ENCODE peak calls at places on chromosomes 3 and 15, in seven cellular contexts. One of them, this sample, is unnamed.

GRCh38 chr3:31699309-31699953 is 166.7 kb downstream of the STT3B start:
- DNase-seq in Right ventricle myocardium superior: no peak
- DNase-seq in T-helper 17 cell: no peak
- DNase-seq in ureter: no peak
- DNase-seq in kidney tubule cell: peak
- DNase-seq in HFFc6: peak
- DNase-seq in thoracic aorta: no peak
- DNase-seq in this sample: no peak

GRCh38 chr15:64163662-64164362 is 990 bp upstream of the PPIB start:
- DNase-seq in Right ventricle myocardium superior: no peak
- DNase-seq in T-helper 17 cell: no peak
- DNase-seq in ureter: no peak
- DNase-seq in kidney tubule cell: peak
- DNase-seq in HFFc6: no peak
- DNase-seq in thoracic aorta: no peak
- DNase-seq in this sample: peak

GRCh38 chr3:170534232-170534631 is 51.6 kb downstream of the SLC7A14 start:
- DNase-seq in Right ventricle myocardium superior: no peak
- DNase-seq in T-helper 17 cell: no peak
- DNase-seq in ureter: no peak
- DNase-seq in kidney tubule cell: peak
- DNase-seq in HFFc6: no peak
- DNase-seq in thoracic aorta: no peak
- DNase-seq in this sample: no peak

GRCh38 chr3:14514323-14514720 is 25.8 kb downstream of the GRIP2 start:
- DNase-seq in Right ventricle myocardium superior: no peak
- DNase-seq in T-helper 17 cell: no peak
- DNase-seq in ureter: no peak
- DNase-seq in kidney tubule cell: no peak
- DNase-seq in HFFc6: no peak
- DNase-seq in thoracic aorta: no peak
- DNase-seq in this sample: no peak

GRCh38 chr15:97691799-97692198 is 268.7 kb upstream of the ARRDC4 start:
- DNase-seq in Right ventricle myocardium superior: no peak
- DNase-seq in T-helper 17 cell: no peak
- DNase-seq in ureter: no peak
- DNase-seq in kidney tubule cell: peak
- DNase-seq in HFFc6: no peak
- DNase-seq in thoracic aorta: no peak
- DNase-seq in this sample: no peak

GRCh38 chr3:99919694-99920093 is 102.0 kb downstream of the CMSS1 start:
- DNase-seq in Right ventricle myocardium superior: no peak
- DNase-seq in T-helper 17 cell: no peak
- DNase-seq in ureter: no peak
- DNase-seq in kidney tubule cell: no peak
- DNase-seq in HFFc6: no peak
- DNase-seq in thoracic aorta: no peak
- DNase-seq in this sample: peak

GRCh38 chr3:196135693-196136639 is 54.1 kb upstream of the TFRC start:
- DNase-seq in Right ventricle myocardium superior: no peak
- DNase-seq in T-helper 17 cell: no peak
- DNase-seq in ureter: no peak
- DNase-seq in kidney tubule cell: peak
- DNase-seq in HFFc6: no peak
- DNase-seq in thoracic aorta: no peak
- DNase-seq in this sample: no peak

GRCh38 chr15:72970965-72971746 is 81.1 kb upstream of the NEO1 start:
- DNase-seq in Right ventricle myocardium superior: no peak
- DNase-seq in T-helper 17 cell: no peak
- DNase-seq in ureter: no peak
- DNase-seq in kidney tubule cell: peak
- DNase-seq in HFFc6: no peak
- DNase-seq in thoracic aorta: no peak
- DNase-seq in this sample: no peak

GRCh38 chr3:127351775-127352350 is 64.0 kb upstream of the PRR20G start:
- DNase-seq in Right ventricle myocardium superior: no peak
- DNase-seq in T-helper 17 cell: no peak
- DNase-seq in ureter: no peak
- DNase-seq in kidney tubule cell: no peak
- DNase-seq in HFFc6: no peak
- DNase-seq in thoracic aorta: no peak
- DNase-seq in this sample: no peak

GRCh38 chr3:134309987-134310700 is 59.5 kb upstream of the RYK start:
- DNase-seq in Right ventricle myocardium superior: no peak
- DNase-seq in T-helper 17 cell: no peak
- DNase-seq in ureter: no peak
- DNase-seq in kidney tubule cell: peak
- DNase-seq in HFFc6: no peak
- DNase-seq in thoracic aorta: no peak
- DNase-seq in this sample: peak

GRCh38 chr3:194640829-194641228 is 7.6 kb upstream of the TMEM44 start:
- DNase-seq in Right ventricle myocardium superior: no peak
- DNase-seq in T-helper 17 cell: no peak
- DNase-seq in ureter: no peak
- DNase-seq in kidney tubule cell: no peak
- DNase-seq in HFFc6: no peak
- DNase-seq in thoracic aorta: no peak
- DNase-seq in this sample: no peak